ENCODE peak calls at places on chromosome 12, in ten cellular contexts. G is testis, P is prostate gland, F is HepG2, J is adrenal gland, W is right lobe of liver, Y is NB4, E is body of pancreas, R is Peyer's patch, H is heart left ventricle. V is an unnamed sample.

GRCh38 chr12:102043928-102044327 is 17.9 kb downstream of the WASHC3 start:
- DNase-seq in P (no peak), W (no peak), G (no peak), H (no peak), R (no peak), F (no peak), J (no peak), E (no peak), Y (no peak), V (no peak)

GRCh38 chr12:120687570-120688289 is 781 bp downstream of the MLEC start:
- DNase-seq in W (no peak), Y (peak; percentile 63), R (no peak), G (peak; percentile 58), E (peak; percentile 34), P (no peak), F (no peak), H (no peak), J (no peak), V (no peak)

GRCh38 chr12:64029013-64029857 is 184.7 kb downstream of the SRGAP1 start:
- DNase-seq in E (peak; percentile 7), R (no peak), H (no peak), Y (no peak), W (no peak), G (no peak), P (no peak), F (no peak), J (no peak), V (no peak)

GRCh38 chr12:124532947-124533346 is 34.5 kb downstream of the NCOR2 start:
- DNase-seq in E (no peak), Y (no peak), G (no peak), J (no peak), H (no peak), F (no peak), P (no peak), R (no peak), W (no peak), V (no peak)

GRCh38 chr12:55687746-55688145 is 20.0 kb downstream of the ITGA7 start:
- DNase-seq in W (no peak), R (no peak), P (no peak), J (no peak), E (no peak), Y (no peak), F (no peak), G (no peak), H (no peak), V (no peak)

GRCh38 chr12:112198120-112198733 is 72.9 kb downstream of the TRAFD1 start:
- DNase-seq in H (peak; percentile 52), F (peak; percentile 64), W (no peak), P (peak; percentile 49), E (peak; percentile 56), Y (peak; percentile 77), R (no peak), G (peak; percentile 78), J (peak; percentile 33), V (no peak)

GRCh38 chr12:20175704-20176388 is 192.5 kb upstream of the PDE3A start:
- DNase-seq in H (no peak), R (no peak), P (no peak), G (no peak), W (no peak), F (peak; percentile 3), J (no peak), E (no peak), Y (no peak), V (no peak)

GRCh38 chr12:5272061-5272820 is 159.7 kb upstream of the NTF3 start:
- DNase-seq in P (no peak), Y (no peak), G (no peak), J (no peak), E (no peak), H (no peak), R (no peak), W (no peak), F (no peak), V (no peak)

GRCh38 chr12:62259311-62259992 is 752 bp upstream of the USP15 start:
- DNase-seq in G (no peak), E (peak; percentile 44), R (no peak), W (no peak), J (no peak), F (peak; percentile 37), H (no peak), Y (peak; percentile 46), P (no peak), V (no peak)

GRCh38 chr12:6921996-6922935 is 5.5 kb upstream of the ATN1 start:
- DNase-seq in H (no peak), F (no peak), W (no peak), R (no peak), G (no peak), E (no peak), Y (no peak), P (no peak), J (no peak), V (no peak)

GRCh38 chr12:121295123-121295745 is 1.3 kb downstream of the CAMKK2 start:
- DNase-seq in E (no peak), Y (peak; percentile 68), H (no peak), W (no peak), F (peak; percentile 6), G (no peak), R (no peak), J (no peak), P (no peak), V (no peak)

GRCh38 chr12:101257357-101257756 is 22.5 kb upstream of the UTP20 start:
- DNase-seq in R (no peak), G (no peak), P (no peak), W (no peak), E (no peak), F (no peak), J (no peak), Y (no peak), H (no peak), V (no peak)

GRCh38 chr12:129635003-129635685 is 268.7 kb downstream of the TMEM132D start:
- DNase-seq in W (no peak), Y (no peak), E (no peak), H (no peak), F (no peak), R (no peak), J (no peak), G (no peak), P (no peak), V (no peak)

GRCh38 chr12:47819902-47820630 is at the start of gene HDAC7:
- DNase-seq in F (peak; percentile 62), E (peak; percentile 88), G (peak; percentile 89), H (peak; percentile 94), J (peak; percentile 91), W (peak; percentile 81), R (peak; percentile 82), Y (peak; percentile 86), P (peak; percentile 84), V (peak; percentile 83)

GRCh38 chr12:43079481-43079880 is 472.5 kb downstream of the ADAMTS20 start:
- DNase-seq in F (no peak), G (no peak), Y (no peak), R (no peak), W (no peak), H (no peak), E (no peak), P (no peak), J (no peak), V (no peak)

GRCh38 chr12:14356147-14356546 is 9.3 kb upstream of the ATF7IP start:
- DNase-seq in H (no peak), G (no peak), P (no peak), W (no peak), J (no peak), Y (no peak), E (no peak), F (no peak), R (no peak), V (no peak)

GRCh38 chr12:72574138-72574537 is 302.0 kb downstream of the TRHDE start:
- DNase-seq in E (no peak), J (no peak), P (no peak), R (no peak), G (no peak), Y (no peak), W (no peak), H (no peak), F (no peak), V (no peak)

GRCh38 chr12:72570601-72571000 is 298.4 kb downstream of the TRHDE start:
- DNase-seq in J (no peak), G (peak; percentile 74), W (no peak), Y (peak; percentile 51), P (no peak), R (no peak), H (peak; percentile 22), F (peak; percentile 30), E (no peak), V (no peak)
- TF ChIP-seq CTCF in J (no peak), G (peak; percentile 25), W (peak; percentile 30), Y (peak; percentile 59), P (no peak), R (no peak), H (no peak), F (peak; percentile 57), E (no peak), V (no peak)

DNA sequence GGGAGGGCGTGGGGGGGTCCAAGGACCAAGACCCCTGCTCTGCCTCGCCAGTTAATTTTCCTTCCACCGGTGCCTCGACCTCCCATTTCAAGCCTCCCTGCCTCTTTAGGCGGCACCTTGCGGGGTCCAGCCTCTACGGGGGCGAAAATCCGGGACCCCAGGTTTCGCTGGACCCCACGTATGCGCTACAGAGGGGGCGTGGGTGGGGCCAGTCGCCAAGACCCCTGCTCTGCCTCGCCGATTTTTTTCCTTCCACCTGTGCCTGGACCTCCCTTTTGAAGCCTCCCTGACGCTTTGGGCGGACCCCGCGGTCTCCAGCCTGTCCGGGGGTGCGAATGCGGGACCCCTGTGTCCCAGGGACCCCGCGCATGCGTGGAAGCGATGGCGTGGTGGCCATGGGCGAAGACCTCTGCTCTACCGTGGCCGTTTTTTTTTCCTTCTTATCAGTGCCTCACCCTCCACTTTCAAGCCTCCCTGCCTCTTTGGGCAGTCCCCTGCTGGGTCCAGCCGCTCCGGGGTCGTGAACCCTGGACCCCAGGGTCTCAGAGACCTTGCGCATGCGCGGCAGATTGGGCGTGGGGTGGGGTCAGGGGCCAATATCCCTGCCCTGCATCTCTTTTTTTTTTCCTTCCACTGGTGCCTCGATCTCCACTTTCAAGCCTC is 324.2 kb downstream of the ALG10 start:
- DNase-seq in F (no peak), W (no peak), R (no peak), H (no peak), G (no peak), J (no peak), Y (no peak), E (no peak), P (no peak), V (no peak)
- TF ChIP-seq POLR2A in F (no peak), W (no peak), R (no peak), H (no peak), G (no peak), J (no peak), Y (no peak), E (no peak), P (no peak), V (no peak)

DNA sequence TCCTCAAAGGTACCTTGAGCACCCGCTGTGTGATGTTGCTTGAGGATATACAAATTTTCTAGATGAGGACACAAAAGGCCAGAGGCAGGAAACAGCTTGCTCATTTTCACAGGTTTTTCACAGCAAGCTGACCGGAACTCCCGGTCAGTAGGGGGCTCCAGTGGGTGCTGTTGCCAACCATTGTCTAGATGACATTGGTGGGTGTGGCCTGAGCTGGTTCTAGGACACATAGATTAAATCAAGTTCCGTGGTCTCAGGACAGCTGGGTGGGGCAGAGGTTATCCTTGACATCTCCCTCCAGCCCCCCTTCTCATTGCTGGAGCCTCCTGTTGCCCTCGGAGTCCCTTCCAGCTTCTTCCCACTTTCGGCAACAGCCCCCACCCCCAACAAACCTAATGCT is 153.6 kb upstream of the FKBP4 start:
- DNase-seq in F (no peak), G (no peak), Y (peak; percentile 40), W (no peak), E (peak; percentile 15), R (peak; percentile 41), P (no peak), H (peak; percentile 61), J (peak; percentile 36), V (no peak)
- TF ChIP-seq CTCF in F (peak; percentile 14), G (no peak), Y (peak; percentile 51), W (no peak), E (no peak), R (no peak), P (no peak), H (no peak), J (no peak), V (no peak)

GRCh38 chr12:59595557-59596231 is at the start of gene SLC16A7:
- DNase-seq in P (peak; percentile 77), J (peak; percentile 92), E (peak; percentile 95), Y (peak; percentile 91), H (peak; percentile 95), F (peak; percentile 39), W (peak; percentile 95), R (peak; percentile 89), G (peak; percentile 82), V (peak; percentile 67)
- TF ChIP-seq POLR2A in P (no peak), J (no peak), E (peak; percentile 86), Y (no peak), H (no peak), F (no peak), W (no peak), R (no peak), G (no peak), V (no peak)

V was measured in tibial nerve.